ENCODE peak calls at places on chromosomes 13 and 19, in seven cellular contexts. G is colonic mucosa, R is neuronal stem cell, V is cardiac muscle cell, N is fibroblast of lung, Q is tibial nerve, K is upper lobe of right lung. Z is an unnamed sample.

GRCh38 chr19:45798995-45799517 is 6.4 kb upstream of the DMWD start:
- DNase-seq in G (no peak), R (no peak), V (peak; percentile 68), N (peak; percentile 80), Q (no peak), K (no peak), Z (peak; percentile 64)

GRCh38 chr19:10191347-10191746 is 3.4 kb downstream of the DNMT1 start:
- DNase-seq in G (no peak), R (no peak), V (no peak), N (peak; percentile 91), Q (peak; percentile 18), K (no peak), Z (no peak)

GRCh38 chr13:36454962-36455361 is 22.7 kb downstream of the CCNA1 start:
- DNase-seq in G (no peak), R (no peak), V (no peak), N (no peak), Q (no peak), K (no peak), Z (no peak)

GRCh38 chr13:112854321-112854720 is 114.7 kb upstream of the MCF2L start:
- DNase-seq in G (no peak), R (no peak), V (no peak), N (no peak), Q (peak; percentile 10), K (peak; percentile 11), Z (no peak)

GRCh38 chr13:98202026-98202425 is 25.0 kb upstream of the RNF113B start:
- DNase-seq in G (peak; percentile 52), R (no peak), V (peak; percentile 57), N (no peak), Q (no peak), K (no peak), Z (peak; percentile 28)

GRCh38 chr13:24664726-24665409 is 15.3 kb upstream of the ATP12A start:
- DNase-seq in G (no peak), R (no peak), V (no peak), N (peak; percentile 83), Q (no peak), K (no peak), Z (no peak)

GRCh38 chr13:19183676-19184075 is 2.1 kb upstream of the TUBA3C start:
- DNase-seq in G (no peak), R (no peak), V (no peak), N (no peak), Q (no peak), K (no peak), Z (no peak)

GRCh38 chr13:51806571-51806970 is 2.6 kb upstream of the DHRS12 start:
- DNase-seq in G (no peak), R (no peak), V (no peak), N (peak; percentile 35), Q (no peak), K (no peak), Z (peak; percentile 56)

GRCh38 chr13:19998960-19999359 is 40.4 kb downstream of the ZMYM2 start:
- DNase-seq in G (no peak), R (no peak), V (no peak), N (no peak), Q (no peak), K (no peak), Z (no peak)

GRCh38 chr13:78604782-78605611 is 1.6 kb upstream of the POU4F1 start:
- DNase-seq in G (no peak), R (peak; percentile 31), V (no peak), N (no peak), Q (no peak), K (no peak), Z (no peak)

GRCh38 chr19:31350033-31350692 is 927 bp upstream of the TSHZ3 start:
- DNase-seq in G (no peak), R (no peak), V (no peak), N (no peak), Q (no peak), K (no peak), Z (peak; percentile 44)

GRCh38 chr13:49436890-49437289 is 7.0 kb downstream of the CAB39L start:
- DNase-seq in G (no peak), R (no peak), V (peak; percentile 8), N (peak; percentile 43), Q (peak; percentile 33), K (no peak), Z (no peak)

GRCh38 chr19:34332027-34332786 is 32.8 kb upstream of the GPI start:
- DNase-seq in G (no peak), R (no peak), V (no peak), N (no peak), Q (no peak), K (no peak), Z (no peak)

GRCh38 chr13:98564204-98564603 is 12.7 kb downstream of the STK24 start:
- DNase-seq in G (no peak), R (no peak), V (no peak), N (no peak), Q (no peak), K (no peak), Z (no peak)

GRCh38 chr19:16654621-16655020 is 5.3 kb downstream of the SMIM7 start:
- DNase-seq in G (no peak), R (no peak), V (no peak), N (peak; percentile 6), Q (no peak), K (no peak), Z (no peak)

GRCh38 chr19:50512999-50513745 is 541 bp downstream of the ASPDH start:
- DNase-seq in G (no peak), R (no peak), V (no peak), N (no peak), Q (no peak), K (no peak), Z (no peak)

GRCh38 chr19:4140237-4140711 is 13.2 kb upstream of the CREB3L3 start:
- DNase-seq in G (peak; percentile 68), R (peak; percentile 56), V (peak; percentile 79), N (peak; percentile 59), Q (no peak), K (no peak), Z (no peak)

GRCh38 chr13:30119476-30119875 is 187.9 kb downstream of the KATNAL1 start:
- DNase-seq in G (no peak), R (no peak), V (no peak), N (peak; percentile 85), Q (no peak), K (no peak), Z (no peak)

GRCh38 chr19:6088677-6089063 is 21.6 kb downstream of the RFX2 start:
- DNase-seq in G (no peak), R (no peak), V (no peak), N (peak; percentile 71), Q (no peak), K (no peak), Z (no peak)

GRCh38 chr13:20129076-20129475 is 31.8 kb downstream of the GJA3 start:
- DNase-seq in G (no peak), R (no peak), V (no peak), N (no peak), Q (no peak), K (peak; percentile 47), Z (no peak)

GRCh38 chr13:43942301-43942700 is 62.6 kb downstream of the LACC1 start:
- DNase-seq in G (no peak), R (no peak), V (no peak), N (peak; percentile 53), Q (no peak), K (no peak), Z (no peak)

GRCh38 chr19:6279620-6279930 is 200 bp downstream of the MLLT1 start:
- DNase-seq in G (no peak), R (no peak), V (no peak), N (no peak), Q (no peak), K (no peak), Z (no peak)

GRCh38 chr19:18629166-18630088 is 7.4 kb upstream of the KLHL26 start:
- DNase-seq in G (no peak), R (no peak), V (no peak), N (no peak), Q (peak; percentile 53), K (no peak), Z (no peak)

GRCh38 chr13:72514141-72514540 is 213.3 kb downstream of the MZT1 start:
- DNase-seq in G (no peak), R (no peak), V (no peak), N (peak; percentile 58), Q (no peak), K (no peak), Z (no peak)

GRCh38 chr19:29965529-29965928 is 23.5 kb downstream of the URI1 start:
- DNase-seq in G (no peak), R (no peak), V (no peak), N (peak; percentile 85), Q (no peak), K (no peak), Z (no peak)

GRCh38 chr19:45385392-45386221 is 15.2 kb upstream of the ERCC2 start:
- DNase-seq in G (no peak), R (no peak), V (no peak), N (no peak), Q (no peak), K (no peak), Z (no peak)

GRCh38 chr19:49807888-49808675 is 5.0 kb downstream of the FUZ start:
- DNase-seq in G (no peak), R (no peak), V (no peak), N (no peak), Q (no peak), K (no peak), Z (no peak)

GRCh38 chr13:46106839-46107371 is 2.1 kb upstream of the CPB2 start:
- DNase-seq in G (no peak), R (no peak), V (no peak), N (no peak), Q (no peak), K (no peak), Z (no peak)

GRCh38 chr13:24178847-24179845 is 18.6 kb downstream of the SPATA13 start:
- DNase-seq in G (no peak), R (no peak), V (no peak), N (peak; percentile 82), Q (no peak), K (no peak), Z (no peak)

GRCh38 chr19:30070198-30070969 is 128.3 kb downstream of the URI1 start:
- DNase-seq in G (no peak), R (peak; percentile 72), V (no peak), N (no peak), Q (no peak), K (peak; percentile 57), Z (no peak)

GRCh38 chr13:31314961-31315360 is 115.2 kb downstream of the B3GLCT start:
- DNase-seq in G (no peak), R (no peak), V (no peak), N (no peak), Q (no peak), K (no peak), Z (no peak)
- H3K4me1 ChIP-seq in G (no peaks in the 10 kb centered on the region), R (peaks cover 4% of the 10 kb centered on the region), V (no peaks in the 10 kb centered on the region), N (no peaks in the 10 kb centered on the region), Q (no peaks in the 10 kb centered on the region), K (no peaks in the 10 kb centered on the region), Z (peaks cover 12% of the 10 kb centered on the region)

GRCh38 chr19:56113071-56113632 is 7.9 kb downstream of the ZNF787 start:
- DNase-seq in G (no peak), R (no peak), V (no peak), N (no peak), Q (no peak), K (no peak), Z (no peak)
- H3K4me1 ChIP-seq in G (peaks cover 44% of the 10 kb centered on the region), R (peaks cover 26% of the 10 kb centered on the region), V (peaks cover 63% of the 10 kb centered on the region), N (peaks cover 25% of the 10 kb centered on the region), Q (peaks cover 57% of the 10 kb centered on the region), K (peaks cover 77% of the 10 kb centered on the region), Z (peaks cover 95% of the 10 kb centered on the region)

GRCh38 chr19:1266818-1267440 is 2.2 kb upstream of the CIRBP start:
- DNase-seq in G (peak; percentile 86), R (no peak), V (peak; percentile 77), N (no peak), Q (no peak), K (peak; percentile 90), Z (peak; percentile 84)
- H3K4me1 ChIP-seq in G (peaks cover 50% of the 10 kb centered on the region), R (peaks cover 70% of the 10 kb centered on the region), V (peaks cover 52% of the 10 kb centered on the region), N (peaks cover 48% of the 10 kb centered on the region), Q (peaks cover 71% of the 10 kb centered on the region), K (peaks cover 63% of the 10 kb centered on the region), Z (peaks cover 71% of the 10 kb centered on the region)

GRCh38 chr19:2058570-2059421 is 7.8 kb upstream of the MKNK2 start:
- DNase-seq in G (no peak), R (no peak), V (no peak), N (no peak), Q (no peak), K (no peak), Z (no peak)
- H3K4me1 ChIP-seq in G (peaks cover 21% of the 10 kb centered on the region), R (peaks cover 40% of the 10 kb centered on the region), V (peaks cover 25% of the 10 kb centered on the region), N (peaks cover 31% of the 10 kb centered on the region), Q (peaks cover 77% of the 10 kb centered on the region), K (peaks cover 71% of the 10 kb centered on the region), Z (peaks cover 78% of the 10 kb centered on the region)

Z was measured in heart right ventricle.